ENCODE peak calls at places on chromosomes 6 and 20, in ten cellular contexts. C is SW 1271; S is activated naive CD4-positive, alpha-beta T cell; Z is activated CD8-positive, alpha-beta memory T cell treated with anti-CD3 and anti-CD28 coated beads for 24 hours; I is uterus; X is H54; R is progenitor cell of endocrine pancreas; W is AG09319; E is substantia nigra; F is HS-27A. H is an unnamed sample.

GRCh38 chr6:120378582-120379220 is 955.6 kb downstream of the TBC1D32 start:
- DNase-seq in C (peak; percentile 69), S (no peak), Z (no peak), I (no peak), X (peak; percentile 15), R (no peak), W (no peak), E (no peak), F (no peak), H (peak; percentile 59)

GRCh38 chr20:56202493-56203077 is 45.9 kb upstream of the MC3R start:
- DNase-seq in C (peak; percentile 20), S (no peak), Z (no peak), I (no peak), X (no peak), R (no peak), W (no peak), E (no peak), F (no peak), H (peak; percentile 22)

GRCh38 chr6:19303381-19303780 is 533.8 kb upstream of the ID4 start:
- DNase-seq in C (no peak), S (no peak), Z (no peak), I (peak; percentile 17), X (no peak), R (no peak), W (no peak), E (no peak), F (no peak), H (no peak)

GRCh38 chr6:31121131-31121790 is 1.0 kb upstream of the CDSN start:
- DNase-seq in C (no peak), S (no peak), Z (no peak), I (no peak), X (no peak), R (no peak), W (no peak), E (no peak), F (no peak), H (no peak)

GRCh38 chr6:89268776-89269175 is 46.3 kb downstream of the GABRR2 start:
- DNase-seq in C (no peak), S (no peak), Z (peak; percentile 26), I (no peak), X (no peak), R (no peak), W (no peak), E (no peak), F (no peak), H (no peak)

GRCh38 chr6:158027590-158028285 is 46.1 kb downstream of the SYNJ2 start:
- DNase-seq in C (no peak), S (no peak), Z (no peak), I (peak; percentile 50), X (no peak), R (no peak), W (no peak), E (no peak), F (no peak), H (no peak)

GRCh38 chr6:32837651-32838113 is 857 bp downstream of the TAP2 start:
- DNase-seq in C (no peak), S (no peak), Z (no peak), I (no peak), X (peak; percentile 23), R (no peak), W (no peak), E (no peak), F (no peak), H (no peak)

GRCh38 chr6:18763086-18763485 is 375.9 kb downstream of the RNF144B start:
- DNase-seq in C (no peak), S (no peak), Z (no peak), I (no peak), X (no peak), R (no peak), W (no peak), E (no peak), F (no peak), H (no peak)

GRCh38 chr6:114312931-114313330 is 29.9 kb downstream of the HS3ST5 start:
- DNase-seq in C (no peak), S (no peak), Z (no peak), I (no peak), X (no peak), R (no peak), W (no peak), E (no peak), F (peak; percentile 7), H (no peak)

GRCh38 chr6:11971154-11971553 is 41.0 kb upstream of the HIVEP1 start:
- DNase-seq in C (no peak), S (no peak), Z (no peak), I (no peak), X (peak; percentile 16), R (no peak), W (peak; percentile 82), E (no peak), F (peak; percentile 80), H (no peak)

GRCh38 chr6:154471609-154472362 is 38.7 kb downstream of the CNKSR3 start:
- DNase-seq in C (no peak), S (no peak), Z (no peak), I (no peak), X (no peak), R (no peak), W (no peak), E (no peak), F (no peak), H (no peak)

GRCh38 chr6:117548797-117549301 is 53.5 kb downstream of the GOPC start:
- DNase-seq in C (peak; percentile 84), S (no peak), Z (peak; percentile 71), I (no peak), X (no peak), R (no peak), W (no peak), E (no peak), F (peak; percentile 51), H (no peak)

GRCh38 chr6:109397020-109397419 is 14.8 kb upstream of the CD164 start:
- DNase-seq in C (no peak), S (no peak), Z (no peak), I (no peak), X (no peak), R (no peak), W (no peak), E (no peak), F (no peak), H (peak; percentile 26)

GRCh38 chr6:152816055-152816454 is 65.5 kb downstream of the VIP start:
- DNase-seq in C (no peak), S (no peak), Z (no peak), I (no peak), X (no peak), R (no peak), W (no peak), E (no peak), F (no peak), H (no peak)

GRCh38 chr6:39911513-39912125 is 22.6 kb downstream of the MOCS1 start:
- DNase-seq in C (no peak), S (no peak), Z (no peak), I (no peak), X (no peak), R (no peak), W (no peak), E (no peak), F (no peak), H (no peak)

GRCh38 chr20:47493175-47493953 is 8.3 kb upstream of the NCOA3 start:
- DNase-seq in C (peak; percentile 30), S (no peak), Z (peak; percentile 77), I (peak; percentile 90), X (no peak), R (no peak), W (peak; percentile 45), E (no peak), F (peak; percentile 47), H (peak; percentile 47)

GRCh38 chr6:137286926-137287325 is 67.7 kb upstream of the IFNGR1 start:
- DNase-seq in C (no peak), S (no peak), Z (no peak), I (no peak), X (no peak), R (no peak), W (no peak), E (no peak), F (no peak), H (no peak)

GRCh38 chr6:455006-455585 is 63.5 kb downstream of the IRF4 start:
- DNase-seq in C (no peak), S (no peak), Z (peak; percentile 74), I (no peak), X (no peak), R (no peak), W (no peak), E (no peak), F (no peak), H (no peak)

GRCh38 chr6:6556162-6556737 is 32.3 kb upstream of the LY86 start:
- DNase-seq in C (no peak), S (no peak), Z (no peak), I (no peak), X (no peak), R (no peak), W (no peak), E (no peak), F (no peak), H (no peak)

GRCh38 chr20:34302312-34302722 is 838 bp downstream of the AHCY start:
- DNase-seq in C (peak; percentile 80), S (no peak), Z (peak; percentile 65), I (no peak), X (no peak), R (no peak), W (no peak), E (no peak), F (no peak), H (no peak)

GRCh38 chr6:8063762-8064637 is at the start of gene BLOC1S5:
- DNase-seq in C (peak; percentile 98), S (peak; percentile 85), Z (peak; percentile 99), I (peak; percentile 94), X (peak; percentile 71), R (peak; percentile 96), W (peak; percentile 94), E (peak; percentile 82), F (peak; percentile 68), H (peak; percentile 88)

GRCh38 chr20:48463096-48463710 is 364.6 kb downstream of the PREX1 start:
- DNase-seq in C (no peak), S (no peak), Z (no peak), I (no peak), X (no peak), R (no peak), W (no peak), E (no peak), F (no peak), H (no peak)

GRCh38 chr6:150987371-150987828 is 121.9 kb downstream of the MTHFD1L start:
- DNase-seq in C (no peak), S (no peak), Z (no peak), I (no peak), X (no peak), R (no peak), W (no peak), E (no peak), F (no peak), H (no peak)

GRCh38 chr20:4008877-4009276 is 6.5 kb downstream of the RNF24 start:
- DNase-seq in C (no peak), S (no peak), Z (no peak), I (no peak), X (no peak), R (no peak), W (no peak), E (no peak), F (no peak), H (no peak)

GRCh38 chr6:161268526-161269210 is 5.2 kb downstream of the AGPAT4 start:
- DNase-seq in C (no peak), S (no peak), Z (no peak), I (no peak), X (no peak), R (no peak), W (no peak), E (no peak), F (no peak), H (no peak)

GRCh38 chr6:143759666-143760065 is 81.9 kb downstream of the PHACTR2 start:
- DNase-seq in C (no peak), S (no peak), Z (no peak), I (no peak), X (no peak), R (no peak), W (no peak), E (no peak), F (no peak), H (no peak)

GRCh38 chr6:156175971-156176421 is 601.2 kb upstream of the ARID1B start:
- DNase-seq in C (no peak), S (no peak), Z (no peak), I (peak; percentile 20), X (no peak), R (peak; percentile 10), W (no peak), E (no peak), F (no peak), H (peak; percentile 55)

GRCh38 chr6:90483116-90483839 is 103.6 kb downstream of the MAP3K7 start:
- DNase-seq in C (no peak), S (no peak), Z (no peak), I (no peak), X (no peak), R (no peak), W (no peak), E (no peak), F (no peak), H (no peak)